ENCODE peak calls at places on chromosomes 7 and 10, in seven cellular contexts. E is Calu3, Q is psoas muscle, Z is heart left ventricle, R is foreskin fibroblast, M is heart right ventricle, L is BJ. J is an unnamed sample.

GRCh38 chr7:43922726-43923125 is 3.5 kb upstream of the UBE2D4 start:
- DNase-seq in E (no peak), Q (no peak), Z (no peak), R (no peak), M (no peak), L (no peak), J (no peak)

GRCh38 chr7:1489336-1489735 is 14.9 kb downstream of the INTS1 start:
- DNase-seq in E (no peak), Q (no peak), Z (no peak), R (no peak), M (no peak), L (no peak), J (no peak)

GRCh38 chr10:47372726-47373125 is 11.4 kb downstream of the ZNF488 start:
- DNase-seq in E (no peak), Q (no peak), Z (no peak), R (no peak), M (no peak), L (no peak), J (peak)

GRCh38 chr10:100065084-100065660 is 16.5 kb downstream of the CPN1 start:
- DNase-seq in E (no peak), Q (no peak), Z (no peak), R (no peak), M (no peak), L (no peak), J (no peak)

GRCh38 chr10:62063795-62064472 is 162.4 kb downstream of the ARID5B start:
- DNase-seq in E (no peak), Q (no peak), Z (no peak), R (peak), M (no peak), L (no peak), J (peak)

GRCh38 chr10:108180883-108181282 is 1016.4 kb upstream of the SORCS1 start:
- DNase-seq in E (no peak), Q (no peak), Z (no peak), R (peak), M (no peak), L (no peak), J (no peak)

GRCh38 chr10:5159126-5159525 is 25.8 kb downstream of the AKR1C8 start:
- DNase-seq in E (no peak), Q (no peak), Z (no peak), R (peak), M (no peak), L (no peak), J (no peak)

GRCh38 chr10:3749597-3750351 is 35.2 kb downstream of the KLF6 start:
- DNase-seq in E (no peak), Q (peak), Z (peak), R (peak), M (peak), L (peak), J (no peak)

GRCh38 chr10:61320996-61321395 is 132.2 kb downstream of the TMEM26 start:
- DNase-seq in E (no peak), Q (no peak), Z (no peak), R (no peak), M (no peak), L (no peak), J (no peak)

GRCh38 chr10:14810969-14811953 is 26.6 kb downstream of the CDNF start:
- DNase-seq in E (no peak), Q (no peak), Z (no peak), R (no peak), M (no peak), L (no peak), J (no peak)

GRCh38 chr7:111953611-111954010 is 252.6 kb downstream of the DOCK4 start:
- DNase-seq in E (no peak), Q (no peak), Z (peak), R (peak), M (peak), L (no peak), J (no peak)

GRCh38 chr7:116953372-116953726 is at the start of gene ST7:
- DNase-seq in E (peak), Q (peak), Z (peak), R (peak), M (no peak), L (peak), J (peak)

GRCh38 chr7:145848691-145849090 is 267.9 kb upstream of the CNTNAP2 start:
- DNase-seq in E (no peak), Q (no peak), Z (no peak), R (no peak), M (no peak), L (no peak), J (no peak)

GRCh38 chr10:34251177-34251576 is 563.9 kb downstream of the PARD3 start:
- DNase-seq in E (no peak), Q (no peak), Z (no peak), R (no peak), M (no peak), L (no peak), J (no peak)

GRCh38 chr10:88538038-88538437 is 45.1 kb downstream of the RNLS start:
- DNase-seq in E (no peak), Q (no peak), Z (no peak), R (peak), M (no peak), L (peak), J (no peak)

GRCh38 chr7:147584771-147585193 is 1005.8 kb upstream of the C7orf33 start:
- DNase-seq in E (no peak), Q (no peak), Z (no peak), R (no peak), M (no peak), L (no peak), J (no peak)

GRCh38 chr10:119059557-119059956 is 21.1 kb downstream of the EIF3A start:
- DNase-seq in E (no peak), Q (no peak), Z (no peak), R (no peak), M (no peak), L (no peak), J (no peak)

GRCh38 chr10:18976681-18977251 is 71.8 kb upstream of the MALRD1 start:
- DNase-seq in E (no peak), Q (no peak), Z (no peak), R (no peak), M (no peak), L (no peak), J (no peak)

GRCh38 chr7:22393825-22394458 is 37.0 kb upstream of the RAPGEF5 start:
- DNase-seq in E (no peak), Q (no peak), Z (no peak), R (peak), M (no peak), L (no peak), J (no peak)

GRCh38 chr10:52658112-52658511 is 114.5 kb downstream of the MBL2 start:
- DNase-seq in E (no peak), Q (no peak), Z (no peak), R (no peak), M (no peak), L (no peak), J (no peak)

GRCh38 chr7:24075426-24075810 is 208.6 kb upstream of the NPY start:
- DNase-seq in E (no peak), Q (no peak), Z (no peak), R (no peak), M (no peak), L (no peak), J (no peak)

GRCh38 chr10:129275886-129276285 is 191.2 kb upstream of the MGMT start:
- DNase-seq in E (no peak), Q (no peak), Z (no peak), R (no peak), M (no peak), L (no peak), J (no peak)

GRCh38 chr7:69817096-69817495 is 218.8 kb downstream of the AUTS2 start:
- DNase-seq in E (no peak), Q (no peak), Z (no peak), R (peak), M (no peak), L (no peak), J (no peak)

GRCh38 chr10:34773617-34774261 is 41.4 kb downstream of the PARD3 start:
- DNase-seq in E (no peak), Q (no peak), Z (no peak), R (no peak), M (no peak), L (no peak), J (no peak)

GRCh38 chr10:34598972-34599371 is 216.1 kb downstream of the PARD3 start:
- DNase-seq in E (no peak), Q (no peak), Z (no peak), R (no peak), M (no peak), L (no peak), J (no peak)

GRCh38 chr10:30863516-30864210 is 168.0 kb downstream of the ZNF438 start:
- DNase-seq in E (no peak), Q (no peak), Z (no peak), R (no peak), M (no peak), L (no peak), J (no peak)

GRCh38 chr7:7982904-7983303 is 14.3 kb downstream of the GLCCI1 start:
- DNase-seq in E (no peak), Q (no peak), Z (no peak), R (no peak), M (no peak), L (no peak), J (no peak)

GRCh38 chr7:20296444-20296843 is 34.3 kb upstream of the ITGB8 start:
- DNase-seq in E (no peak), Q (no peak), Z (no peak), R (no peak), M (no peak), L (no peak), J (no peak)

GRCh38 chr10:51879238-51879637 is 179.8 kb upstream of the CSTF2T start:
- DNase-seq in E (peak), Q (peak), Z (peak), R (peak), M (peak), L (peak), J (no peak)

GRCh38 chr7:105580022-105580740 is 1.1 kb downstream of the EFCAB10 start:
- DNase-seq in E (no peak), Q (no peak), Z (no peak), R (no peak), M (no peak), L (no peak), J (no peak)

GRCh38 chr7:27947581-27948278 is 207.8 kb downstream of the TAX1BP1 start:
- DNase-seq in E (no peak), Q (no peak), Z (no peak), R (peak), M (no peak), L (no peak), J (no peak)

GRCh38 chr10:69317175-69318086 is 39.1 kb downstream of the HK1 start:
- DNase-seq in E (peak), Q (no peak), Z (no peak), R (no peak), M (no peak), L (no peak), J (no peak)

GRCh38 chr10:28559661-28560060 is 26.7 kb downstream of the WAC start:
- DNase-seq in E (no peak), Q (no peak), Z (no peak), R (no peak), M (no peak), L (no peak), J (no peak)

GRCh38 chr7:44073664-44074348 is 8.4 kb upstream of the PGAM2 start:
- DNase-seq in E (peak), Q (peak), Z (peak), R (peak), M (peak), L (no peak), J (peak)

GRCh38 chr7:154623399-154623798 is 379.5 kb downstream of the PAXIP1 start:
- DNase-seq in E (no peak), Q (no peak), Z (no peak), R (no peak), M (no peak), L (no peak), J (no peak)

GRCh38 chr10:131242007-131242406 is 69.5 kb downstream of the TCERG1L start:
- DNase-seq in E (no peak), Q (no peak), Z (no peak), R (no peak), M (peak), L (no peak), J (no peak)

GRCh38 chr7:151704969-151705743 is 171.8 kb downstream of the PRKAG2 start:
- DNase-seq in E (no peak), Q (no peak), Z (no peak), R (peak), M (no peak), L (no peak), J (no peak)

GRCh38 chr7:123204206-123204835 is 4.6 kb upstream of the SLC13A1 start:
- DNase-seq in E (no peak), Q (no peak), Z (no peak), R (no peak), M (no peak), L (no peak), J (no peak)
- TF ChIP-seq CTCF in E (no peak), Q (no peak), Z (no peak), R (no peak), M (no peak), L (no peak), J (no peak)

GRCh38 chr10:58996063-58996462 is 180.4 kb upstream of the PHYHIPL start:
- DNase-seq in E (no peak), Q (no peak), Z (no peak), R (no peak), M (no peak), L (no peak), J (no peak)
- TF ChIP-seq CTCF in E (no peak), Q (no peak), Z (no peak), R (no peak), M (no peak), L (no peak), J (no peak)

GRCh38 chr10:93182790-93183189 is 109.1 kb downstream of the CYP26A1 start:
- DNase-seq in E (no peak), Q (no peak), Z (no peak), R (no peak), M (no peak), L (no peak), J (no peak)
- TF ChIP-seq CTCF in E (no peak), Q (no peak), Z (no peak), R (no peak), M (no peak), L (no peak), J (no peak)

GRCh38 chr10:70561051-70561450 is 41.5 kb downstream of the PRF1 start:
- DNase-seq in E (no peak), Q (no peak), Z (no peak), R (peak), M (no peak), L (no peak), J (no peak)

GRCh38 chr10:70559861-70560260 is 42.7 kb downstream of the PRF1 start:
- DNase-seq in E (no peak), Q (no peak), Z (no peak), R (no peak), M (no peak), L (no peak), J (no peak)

GRCh38 chr10:70561558-70561957 is 41.0 kb downstream of the PRF1 start:
- DNase-seq in E (no peak), Q (no peak), Z (no peak), R (no peak), M (no peak), L (no peak), J (no peak)

GRCh38 chr10:70558871-70559810 is 43.4 kb downstream of the PRF1 start:
- DNase-seq in E (peak), Q (no peak), Z (peak), R (peak), M (peak), L (no peak), J (no peak)

GRCh38 chr10:70560511-70560931 is 42.0 kb downstream of the PRF1 start:
- DNase-seq in E (no peak), Q (no peak), Z (no peak), R (no peak), M (peak), L (no peak), J (no peak)
- TF ChIP-seq CTCF in E (no peak), Q (no peak), Z (no peak), R (no peak), M (no peak), L (no peak), J (no peak)

GRCh38 chr10:44969854-44970253 is 8.8 kb downstream of the DEPP1 start:
- DNase-seq in E (no peak), Q (peak), Z (no peak), R (no peak), M (no peak), L (no peak), J (no peak)
- TF ChIP-seq CTCF in E (no peak), Q (no peak), Z (no peak), R (no peak), M (no peak), L (no peak), J (no peak)

GRCh38 chr10:83050815-83051214 is 1088.5 kb upstream of the GHITM start:
- DNase-seq in E (no peak), Q (no peak), Z (no peak), R (no peak), M (no peak), L (no peak), J (no peak)
- TF ChIP-seq CTCF in E (no peak), Q (no peak), Z (no peak), R (no peak), M (no peak), L (no peak), J (no peak)